ENCODE peak calls at places on chromosomes 16 and 17, in nine cellular contexts. One of them, this sample, is unnamed.

GRCh38 chr17:41710472-41711090 is 1.6 kb upstream of the GAST start:
- DNase-seq in Kasumi-1: no peak
- DNase-seq in M059J: peak; percentile 87
- DNase-seq in SHP77: peak; percentile 59
- DNase-seq in pons: peak; percentile 49
- DNase-seq in stimulated activated CD4-positive, alpha-beta T cell treated with anti-CD3 and anti-CD28 coated beads, Interleukin-4, amount 100 ng/mL, for 24 hours: peak; percentile 30
- DNase-seq in LHCN-M2: peak; percentile 82
- DNase-seq in mesendoderm: no peak
- DNase-seq in NCI-H1092 treated with DMSO at 0.1 percent for 48 hours: peak; percentile 14
- DNase-seq in this sample: no peak

GRCh38 chr17:9009737-9010136 is 11.6 kb upstream of the NTN1 start:
- DNase-seq in Kasumi-1: no peak
- DNase-seq in M059J: no peak
- DNase-seq in SHP77: no peak
- DNase-seq in pons: no peak
- DNase-seq in stimulated activated CD4-positive, alpha-beta T cell treated with anti-CD3 and anti-CD28 coated beads, Interleukin-4, amount 100 ng/mL, for 24 hours: no peak
- DNase-seq in LHCN-M2: no peak
- DNase-seq in mesendoderm: no peak
- DNase-seq in NCI-H1092 treated with DMSO at 0.1 percent for 48 hours: no peak
- DNase-seq in this sample: no peak

GRCh38 chr17:39219647-39220154 is 6.0 kb downstream of the STAC2 start:
- DNase-seq in Kasumi-1: no peak
- DNase-seq in M059J: no peak
- DNase-seq in SHP77: no peak
- DNase-seq in pons: peak; percentile 65
- DNase-seq in stimulated activated CD4-positive, alpha-beta T cell treated with anti-CD3 and anti-CD28 coated beads, Interleukin-4, amount 100 ng/mL, for 24 hours: no peak
- DNase-seq in LHCN-M2: no peak
- DNase-seq in mesendoderm: no peak
- DNase-seq in NCI-H1092 treated with DMSO at 0.1 percent for 48 hours: no peak
- DNase-seq in this sample: no peak

GRCh38 chr16:85245307-85246172 is 133.3 kb upstream of the CIBAR2 start:
- DNase-seq in Kasumi-1: peak; percentile 58
- DNase-seq in M059J: peak; percentile 61
- DNase-seq in SHP77: peak; percentile 65
- DNase-seq in pons: peak; percentile 55
- DNase-seq in stimulated activated CD4-positive, alpha-beta T cell treated with anti-CD3 and anti-CD28 coated beads, Interleukin-4, amount 100 ng/mL, for 24 hours: peak; percentile 50
- DNase-seq in LHCN-M2: peak; percentile 68
- DNase-seq in mesendoderm: peak; percentile 79
- DNase-seq in NCI-H1092 treated with DMSO at 0.1 percent for 48 hours: peak; percentile 63
- DNase-seq in this sample: no peak

GRCh38 chr16:1778200-1779179 is 3.9 kb downstream of the SPSB3 start:
- DNase-seq in Kasumi-1: no peak
- DNase-seq in M059J: no peak
- DNase-seq in SHP77: no peak
- DNase-seq in pons: no peak
- DNase-seq in stimulated activated CD4-positive, alpha-beta T cell treated with anti-CD3 and anti-CD28 coated beads, Interleukin-4, amount 100 ng/mL, for 24 hours: no peak
- DNase-seq in LHCN-M2: no peak
- DNase-seq in mesendoderm: no peak
- DNase-seq in NCI-H1092 treated with DMSO at 0.1 percent for 48 hours: no peak
- DNase-seq in this sample: no peak

GRCh38 chr17:4710693-4711634 is 532 bp downstream of the ARRB2 start:
- DNase-seq in Kasumi-1: peak; percentile 64
- DNase-seq in M059J: no peak
- DNase-seq in SHP77: no peak
- DNase-seq in pons: no peak
- DNase-seq in stimulated activated CD4-positive, alpha-beta T cell treated with anti-CD3 and anti-CD28 coated beads, Interleukin-4, amount 100 ng/mL, for 24 hours: peak; percentile 47
- DNase-seq in LHCN-M2: no peak
- DNase-seq in mesendoderm: no peak
- DNase-seq in NCI-H1092 treated with DMSO at 0.1 percent for 48 hours: no peak
- DNase-seq in this sample: no peak

GRCh38 chr16:9489823-9490467 is 398.5 kb downstream of the HAPSTR1 start:
- DNase-seq in Kasumi-1: no peak
- DNase-seq in M059J: peak; percentile 11
- DNase-seq in SHP77: peak; percentile 49
- DNase-seq in pons: peak; percentile 22
- DNase-seq in stimulated activated CD4-positive, alpha-beta T cell treated with anti-CD3 and anti-CD28 coated beads, Interleukin-4, amount 100 ng/mL, for 24 hours: no peak
- DNase-seq in LHCN-M2: no peak
- DNase-seq in mesendoderm: no peak
- DNase-seq in NCI-H1092 treated with DMSO at 0.1 percent for 48 hours: no peak
- DNase-seq in this sample: no peak

GRCh38 chr16:87806608-87807546 is 41.1 kb upstream of the KLHDC4 start:
- DNase-seq in Kasumi-1: peak; percentile 62
- DNase-seq in M059J: peak; percentile 75
- DNase-seq in SHP77: peak; percentile 75
- DNase-seq in pons: no peak
- DNase-seq in stimulated activated CD4-positive, alpha-beta T cell treated with anti-CD3 and anti-CD28 coated beads, Interleukin-4, amount 100 ng/mL, for 24 hours: peak; percentile 64
- DNase-seq in LHCN-M2: peak; percentile 54
- DNase-seq in mesendoderm: peak; percentile 92
- DNase-seq in NCI-H1092 treated with DMSO at 0.1 percent for 48 hours: peak; percentile 78
- DNase-seq in this sample: peak; percentile 93

GRCh38 chr17:40490289-40490853 is 11.1 kb downstream of the TNS4 start:
- DNase-seq in Kasumi-1: no peak
- DNase-seq in M059J: no peak
- DNase-seq in SHP77: peak; percentile 66
- DNase-seq in pons: peak; percentile 87
- DNase-seq in stimulated activated CD4-positive, alpha-beta T cell treated with anti-CD3 and anti-CD28 coated beads, Interleukin-4, amount 100 ng/mL, for 24 hours: no peak
- DNase-seq in LHCN-M2: peak; percentile 61
- DNase-seq in mesendoderm: peak; percentile 88
- DNase-seq in NCI-H1092 treated with DMSO at 0.1 percent for 48 hours: no peak
- DNase-seq in this sample: no peak

GRCh38 chr17:67718325-67718941 is 697 bp downstream of the NOL11 start:
- DNase-seq in Kasumi-1: peak; percentile 49
- DNase-seq in M059J: peak; percentile 52
- DNase-seq in SHP77: no peak
- DNase-seq in pons: peak; percentile 5
- DNase-seq in stimulated activated CD4-positive, alpha-beta T cell treated with anti-CD3 and anti-CD28 coated beads, Interleukin-4, amount 100 ng/mL, for 24 hours: peak; percentile 54
- DNase-seq in LHCN-M2: peak; percentile 43
- DNase-seq in mesendoderm: peak; percentile 83
- DNase-seq in NCI-H1092 treated with DMSO at 0.1 percent for 48 hours: no peak
- DNase-seq in this sample: no peak

GRCh38 chr17:17947309-17947708 is 24.9 kb downstream of the TOM1L2 start:
- DNase-seq in Kasumi-1: no peak
- DNase-seq in M059J: no peak
- DNase-seq in SHP77: no peak
- DNase-seq in pons: no peak
- DNase-seq in stimulated activated CD4-positive, alpha-beta T cell treated with anti-CD3 and anti-CD28 coated beads, Interleukin-4, amount 100 ng/mL, for 24 hours: no peak
- DNase-seq in LHCN-M2: no peak
- DNase-seq in mesendoderm: no peak
- DNase-seq in NCI-H1092 treated with DMSO at 0.1 percent for 48 hours: no peak
- DNase-seq in this sample: no peak

This sample was measured in vagina.